ENCODE peak calls at places on chromosomes 7 and 10, in five cellular contexts. One of them, this sample, is unnamed.
A peak's percentile ranks its signal among the peaks of the same experiment; 100 is the strongest.

GRCh38 chr10:27628631-27629030 is 117.0 kb downstream of the MKX start:
- DNase-seq in NCI-H2029: no peak
- DNase-seq in choroid plexus epithelial cell: no peak
- DNase-seq in astrocyte: peak; percentile 63
- DNase-seq in spleen: no peak
- DNase-seq in this sample: no peak

GRCh38 chr10:112986791-112987190 is 36.7 kb downstream of the TCF7L2 start:
- DNase-seq in NCI-H2029: no peak
- DNase-seq in spleen: no peak
- DNase-seq in astrocyte: peak; percentile 70
- DNase-seq in choroid plexus epithelial cell: peak; percentile 60
- DNase-seq in this sample: no peak

GRCh38 chr7:105352018-105352612 is 36.6 kb downstream of the SRPK2 start:
- DNase-seq in NCI-H2029: peak; percentile 24
- DNase-seq in astrocyte: peak; percentile 98
- DNase-seq in choroid plexus epithelial cell: peak; percentile 94
- DNase-seq in spleen: peak; percentile 87
- DNase-seq in this sample: peak; percentile 47

GRCh38 chr10:33032354-33033254 is 74.6 kb upstream of the ITGB1 start:
- DNase-seq in spleen: no peak
- DNase-seq in NCI-H2029: no peak
- DNase-seq in choroid plexus epithelial cell: peak; percentile 66
- DNase-seq in astrocyte: peak; percentile 86
- DNase-seq in this sample: no peak

GRCh38 chr7:116588641-116589594 is 64.1 kb downstream of the CAV1 start:
- DNase-seq in spleen: no peak
- DNase-seq in astrocyte: peak; percentile 56
- DNase-seq in choroid plexus epithelial cell: peak; percentile 83
- DNase-seq in NCI-H2029: peak; percentile 5
- DNase-seq in this sample: no peak

GRCh38 chr7:50292165-50292757 is 12.3 kb upstream of the IKZF1 start:
- DNase-seq in choroid plexus epithelial cell: no peak
- DNase-seq in astrocyte: no peak
- DNase-seq in spleen: no peak
- DNase-seq in NCI-H2029: no peak
- DNase-seq in this sample: no peak

GRCh38 chr7:139647085-139647484 is 123.6 kb downstream of the CLEC2L start:
- DNase-seq in astrocyte: peak; percentile 39
- DNase-seq in NCI-H2029: no peak
- DNase-seq in choroid plexus epithelial cell: peak; percentile 55
- DNase-seq in spleen: no peak
- DNase-seq in this sample: no peak

GRCh38 chr10:118812393-118812740 is 57.6 kb upstream of the CACUL1 start:
- DNase-seq in astrocyte: no peak
- DNase-seq in choroid plexus epithelial cell: no peak
- DNase-seq in NCI-H2029: no peak
- DNase-seq in spleen: no peak
- DNase-seq in this sample: no peak

GRCh38 chr7:80722596-80723141 is 84.2 kb downstream of the CD36 start:
- DNase-seq in spleen: no peak
- DNase-seq in NCI-H2029: no peak
- DNase-seq in astrocyte: peak; percentile 100
- DNase-seq in choroid plexus epithelial cell: peak; percentile 99
- DNase-seq in this sample: no peak

GRCh38 chr7:157292770-157293412 is 43.9 kb upstream of the DNAJB6 start:
- DNase-seq in choroid plexus epithelial cell: no peak
- DNase-seq in NCI-H2029: no peak
- DNase-seq in spleen: no peak
- DNase-seq in astrocyte: no peak
- DNase-seq in this sample: no peak

GRCh38 chr7:32569388-32570289 is 74.3 kb downstream of the AVL9 start:
- DNase-seq in astrocyte: no peak
- DNase-seq in spleen: no peak
- DNase-seq in choroid plexus epithelial cell: no peak
- DNase-seq in NCI-H2029: no peak
- DNase-seq in this sample: no peak

GRCh38 chr10:124602646-124603365 is 141.2 kb downstream of the LHPP start:
- DNase-seq in astrocyte: no peak
- DNase-seq in spleen: peak; percentile 81
- DNase-seq in NCI-H2029: no peak
- DNase-seq in choroid plexus epithelial cell: no peak
- DNase-seq in this sample: no peak

GRCh38 chr10:29725133-29725720 is 90.5 kb upstream of the SVIL start:
- DNase-seq in NCI-H2029: no peak
- DNase-seq in choroid plexus epithelial cell: no peak
- DNase-seq in astrocyte: peak; percentile 30
- DNase-seq in spleen: no peak
- DNase-seq in this sample: no peak

GRCh38 chr7:128081351-128081750 is 50.1 kb upstream of the LRRC4 start:
- DNase-seq in choroid plexus epithelial cell: no peak
- DNase-seq in spleen: no peak
- DNase-seq in astrocyte: no peak
- DNase-seq in NCI-H2029: no peak
- DNase-seq in this sample: no peak

GRCh38 chr7:156062286-156062685 is 250.0 kb upstream of the SHH start:
- DNase-seq in NCI-H2029: no peak
- DNase-seq in choroid plexus epithelial cell: no peak
- DNase-seq in astrocyte: no peak
- DNase-seq in spleen: no peak
- DNase-seq in this sample: no peak

GRCh38 chr10:124086787-124087671 is 6.4 kb downstream of the CHST15 start:
- DNase-seq in astrocyte: no peak
- DNase-seq in choroid plexus epithelial cell: no peak
- DNase-seq in NCI-H2029: no peak
- DNase-seq in spleen: no peak
- DNase-seq in this sample: no peak

GRCh38 chr7:20218261-20218660 is 1.1 kb upstream of the MACC1 start:
- DNase-seq in spleen: no peak
- DNase-seq in choroid plexus epithelial cell: no peak
- DNase-seq in NCI-H2029: no peak
- DNase-seq in astrocyte: no peak
- DNase-seq in this sample: no peak

GRCh38 chr7:143388491-143389101 is 7.5 kb downstream of the ZYX start:
- DNase-seq in choroid plexus epithelial cell: no peak
- DNase-seq in spleen: no peak
- DNase-seq in astrocyte: no peak
- DNase-seq in NCI-H2029: no peak
- DNase-seq in this sample: no peak

GRCh38 chr7:142806957-142807356 is 36.2 kb downstream of the PRSS2 start:
- DNase-seq in choroid plexus epithelial cell: no peak
- DNase-seq in spleen: no peak
- DNase-seq in NCI-H2029: no peak
- DNase-seq in astrocyte: no peak
- DNase-seq in this sample: no peak

GRCh38 chr10:99548041-99548530 is 15.3 kb downstream of the NKX2-3 start:
- DNase-seq in astrocyte: no peak
- DNase-seq in NCI-H2029: no peak
- DNase-seq in spleen: no peak
- DNase-seq in choroid plexus epithelial cell: peak; percentile 23
- DNase-seq in this sample: no peak

GRCh38 chr7:3259711-3260424 is 41.2 kb upstream of the SDK1 start:
- DNase-seq in astrocyte: peak; percentile 78
- DNase-seq in choroid plexus epithelial cell: peak; percentile 22
- DNase-seq in spleen: no peak
- DNase-seq in NCI-H2029: no peak
- DNase-seq in this sample: no peak

GRCh38 chr10:72132854-72133253 is 44.5 kb upstream of the SPOCK2 start:
- DNase-seq in NCI-H2029: no peak
- DNase-seq in astrocyte: no peak
- DNase-seq in choroid plexus epithelial cell: no peak
- DNase-seq in spleen: no peak
- DNase-seq in this sample: no peak

GRCh38 chr7:80312139-80312661 is 177.6 kb downstream of the GNAI1 start:
- DNase-seq in astrocyte: peak; percentile 78
- DNase-seq in choroid plexus epithelial cell: peak; percentile 97
- DNase-seq in NCI-H2029: peak; percentile 56
- DNase-seq in spleen: no peak
- DNase-seq in this sample: no peak

GRCh38 chr7:142898377-142899235 is 13.1 kb upstream of the TRPV6 start:
- DNase-seq in NCI-H2029: no peak
- DNase-seq in spleen: no peak
- DNase-seq in astrocyte: no peak
- DNase-seq in choroid plexus epithelial cell: no peak
- DNase-seq in this sample: no peak

GRCh38 chr7:66142996-66143395 is 28.3 kb downstream of the CRCP start:
- DNase-seq in spleen: no peak
- DNase-seq in astrocyte: no peak
- DNase-seq in choroid plexus epithelial cell: no peak
- DNase-seq in NCI-H2029: no peak
- DNase-seq in this sample: no peak

GRCh38 chr7:28409716-28410627 is 2.3 kb upstream of the CREB5 start:
- DNase-seq in astrocyte: peak; percentile 23
- DNase-seq in choroid plexus epithelial cell: peak; percentile 42
- DNase-seq in NCI-H2029: peak; percentile 13
- DNase-seq in spleen: peak; percentile 76
- DNase-seq in this sample: no peak

GRCh38 chr10:69272620-69273019 is 5.7 kb upstream of the HK1 start:
- DNase-seq in astrocyte: no peak
- DNase-seq in choroid plexus epithelial cell: peak; percentile 24
- DNase-seq in NCI-H2029: no peak
- DNase-seq in spleen: no peak
- DNase-seq in this sample: no peak

GRCh38 chr7:45417735-45418134 is 156.4 kb upstream of the ADCY1 start:
- DNase-seq in NCI-H2029: no peak
- DNase-seq in choroid plexus epithelial cell: no peak
- DNase-seq in astrocyte: no peak
- DNase-seq in spleen: no peak
- DNase-seq in this sample: no peak

GRCh38 chr7:128031901-128032604 is 816 bp upstream of the LRRC4 start:
- DNase-seq in spleen: peak; percentile 90
- DNase-seq in NCI-H2029: peak; percentile 46
- DNase-seq in choroid plexus epithelial cell: peak; percentile 93
- DNase-seq in astrocyte: peak; percentile 90
- DNase-seq in this sample: peak; percentile 9

GRCh38 chr7:77752016-77752415 is 46.2 kb downstream of the TMEM60 start:
- DNase-seq in astrocyte: no peak
- DNase-seq in NCI-H2029: no peak
- DNase-seq in choroid plexus epithelial cell: no peak
- DNase-seq in spleen: no peak
- DNase-seq in this sample: no peak

GRCh38 chr7:20219446-20220292 is 2.5 kb upstream of the MACC1 start:
- DNase-seq in astrocyte: peak; percentile 99
- DNase-seq in spleen: peak; percentile 92
- DNase-seq in NCI-H2029: peak; percentile 97
- DNase-seq in choroid plexus epithelial cell: peak; percentile 95
- DNase-seq in this sample: no peak

GRCh38 chr10:58415757-58416156 is 30.5 kb downstream of the TFAM start:
- DNase-seq in choroid plexus epithelial cell: no peak
- DNase-seq in spleen: no peak
- DNase-seq in NCI-H2029: no peak
- DNase-seq in astrocyte: no peak
- DNase-seq in this sample: no peak

GRCh38 chr7:156612930-156613329 is 27.6 kb upstream of the RNF32 start:
- DNase-seq in astrocyte: no peak
- DNase-seq in choroid plexus epithelial cell: no peak
- DNase-seq in NCI-H2029: no peak
- DNase-seq in spleen: no peak
- DNase-seq in this sample: peak; percentile 57

GRCh38 chr10:90806677-90807076 is 51.2 kb downstream of the HTR7 start:
- DNase-seq in choroid plexus epithelial cell: no peak
- DNase-seq in spleen: no peak
- DNase-seq in astrocyte: no peak
- DNase-seq in NCI-H2029: no peak
- DNase-seq in this sample: no peak

GRCh38 chr7:157004050-157004838 is 6.2 kb downstream of the MNX1 start:
- DNase-seq in astrocyte: peak; percentile 17
- DNase-seq in spleen: peak; percentile 69
- DNase-seq in NCI-H2029: no peak
- DNase-seq in choroid plexus epithelial cell: peak; percentile 57
- DNase-seq in this sample: no peak

GRCh38 chr7:38367301-38367700 is 93.9 kb upstream of the TARP start:
- DNase-seq in spleen: no peak
- DNase-seq in NCI-H2029: no peak
- DNase-seq in astrocyte: no peak
- DNase-seq in choroid plexus epithelial cell: no peak
- DNase-seq in this sample: no peak

GRCh38 chr10:114748270-114748669 is 73.3 kb upstream of the FHIP2A start:
- DNase-seq in astrocyte: no peak
- DNase-seq in NCI-H2029: no peak
- DNase-seq in choroid plexus epithelial cell: no peak
- DNase-seq in spleen: no peak
- DNase-seq in this sample: no peak